ENCODE peak calls at places on chromosomes 4 and X, in five cellular contexts. One of them, this sample, is unnamed.
A peak's percentile ranks its signal among the peaks of the same experiment; 100 is the strongest.

GRCh38 chrX:129932792-129933321 is 26.9 kb downstream of the UTP14A start:
- DNase-seq in IMR-90: no peak
- DNase-seq in mesenchymal stem cell: peak; percentile 15
- DNase-seq in neuronal stem cell: no peak
- DNase-seq in H1: no peak
- DNase-seq in this sample: peak; percentile 35

GRCh38 chrX:14362731-14363130 is 166.6 kb upstream of the GLRA2 start:
- DNase-seq in IMR-90: no peak
- DNase-seq in mesenchymal stem cell: no peak
- DNase-seq in neuronal stem cell: no peak
- DNase-seq in H1: no peak
- DNase-seq in this sample: no peak

GRCh38 chr4:126592088-126592487 is 1040.7 kb upstream of the INTU start:
- DNase-seq in IMR-90: peak; percentile 28
- DNase-seq in mesenchymal stem cell: peak; percentile 13
- DNase-seq in neuronal stem cell: no peak
- DNase-seq in H1: no peak
- DNase-seq in this sample: no peak

GRCh38 chr4:137892134-137892533 is 350.0 kb downstream of the SLC7A11 start:
- DNase-seq in IMR-90: peak; percentile 78
- DNase-seq in mesenchymal stem cell: peak; percentile 54
- DNase-seq in neuronal stem cell: no peak
- DNase-seq in H1: no peak
- DNase-seq in this sample: no peak

GRCh38 chr4:136319789-136320470 is 1212.4 kb downstream of the PCDH18 start:
- DNase-seq in IMR-90: peak; percentile 49
- DNase-seq in mesenchymal stem cell: no peak
- DNase-seq in neuronal stem cell: no peak
- DNase-seq in H1: no peak
- DNase-seq in this sample: no peak

GRCh38 chrX:27987862-27988646 is 6.8 kb upstream of the DCAF8L1 start:
- DNase-seq in IMR-90: no peak
- DNase-seq in mesenchymal stem cell: no peak
- DNase-seq in neuronal stem cell: no peak
- DNase-seq in H1: no peak
- DNase-seq in this sample: no peak

GRCh38 chrX:102341867-102342266 is 94.9 kb downstream of the NXF2 start:
- DNase-seq in IMR-90: no peak
- DNase-seq in mesenchymal stem cell: no peak
- DNase-seq in neuronal stem cell: no peak
- DNase-seq in H1: no peak
- DNase-seq in this sample: no peak

GRCh38 chrX:26925088-26925487 is 538.1 kb downstream of the PPP4R3C start:
- DNase-seq in IMR-90: no peak
- DNase-seq in mesenchymal stem cell: peak; percentile 18
- DNase-seq in neuronal stem cell: no peak
- DNase-seq in H1: no peak
- DNase-seq in this sample: no peak

GRCh38 chr4:111362891-111363290 is 740.0 kb upstream of the PITX2 start:
- DNase-seq in IMR-90: peak; percentile 35
- DNase-seq in mesenchymal stem cell: peak; percentile 20
- DNase-seq in neuronal stem cell: no peak
- DNase-seq in H1: no peak
- DNase-seq in this sample: no peak

GRCh38 chr4:113383111-113383785 is 333.8 kb downstream of the ANK2 start:
- DNase-seq in IMR-90: peak; percentile 67
- DNase-seq in mesenchymal stem cell: peak; percentile 33
- DNase-seq in neuronal stem cell: no peak
- DNase-seq in H1: no peak
- DNase-seq in this sample: no peak

GRCh38 chr4:11297201-11297600 is 131.5 kb downstream of the HS3ST1 start:
- DNase-seq in IMR-90: no peak
- DNase-seq in mesenchymal stem cell: no peak
- DNase-seq in neuronal stem cell: no peak
- DNase-seq in H1: no peak
- DNase-seq in this sample: no peak

GRCh38 chr4:140252144-140252741 is 98.3 kb upstream of the MAML3 start:
- DNase-seq in IMR-90: no peak
- DNase-seq in mesenchymal stem cell: no peak
- DNase-seq in neuronal stem cell: no peak
- DNase-seq in H1: peak; percentile 66
- DNase-seq in this sample: peak; percentile 64

GRCh38 chrX:72604705-72605104 is 32.1 kb upstream of the HDAC8 start:
- DNase-seq in IMR-90: no peak
- DNase-seq in mesenchymal stem cell: no peak
- DNase-seq in neuronal stem cell: no peak
- DNase-seq in H1: no peak
- DNase-seq in this sample: no peak

GRCh38 chr4:147494301-147494700 is 13.4 kb downstream of the EDNRA start:
- DNase-seq in IMR-90: no peak
- DNase-seq in mesenchymal stem cell: no peak
- DNase-seq in neuronal stem cell: no peak
- DNase-seq in H1: no peak
- DNase-seq in this sample: no peak

GRCh38 chr4:36207808-36208207 is 36.5 kb downstream of the ARAP2 start:
- DNase-seq in IMR-90: no peak
- DNase-seq in mesenchymal stem cell: no peak
- DNase-seq in neuronal stem cell: no peak
- DNase-seq in H1: no peak
- DNase-seq in this sample: no peak

GRCh38 chrX:143661286-143661685 is 25.4 kb upstream of the SLITRK4 start:
- DNase-seq in IMR-90: no peak
- DNase-seq in mesenchymal stem cell: no peak
- DNase-seq in neuronal stem cell: peak; percentile 3
- DNase-seq in H1: no peak
- DNase-seq in this sample: no peak

GRCh38 chrX:141632124-141632523 is 42.6 kb downstream of the SPANXA2 start:
- DNase-seq in IMR-90: no peak
- DNase-seq in mesenchymal stem cell: no peak
- DNase-seq in neuronal stem cell: no peak
- DNase-seq in H1: no peak
- DNase-seq in this sample: no peak

GRCh38 chr4:145486603-145487002 is 5.0 kb downstream of the SMAD1 start:
- DNase-seq in IMR-90: no peak
- DNase-seq in mesenchymal stem cell: no peak
- DNase-seq in neuronal stem cell: no peak
- DNase-seq in H1: no peak
- DNase-seq in this sample: no peak

GRCh38 chrX:154051210-154051810 is 31.6 kb upstream of the IRAK1 start:
- DNase-seq in IMR-90: peak; percentile 59
- DNase-seq in mesenchymal stem cell: peak; percentile 66
- DNase-seq in neuronal stem cell: peak; percentile 24
- DNase-seq in H1: peak; percentile 65
- DNase-seq in this sample: peak; percentile 49

GRCh38 chr4:152083348-152083747 is 322.5 kb upstream of the GATB start:
- DNase-seq in IMR-90: no peak
- DNase-seq in mesenchymal stem cell: no peak
- DNase-seq in neuronal stem cell: no peak
- DNase-seq in H1: no peak
- DNase-seq in this sample: no peak

GRCh38 chrX:96052078-96052477 is 632.6 kb upstream of the DIAPH2 start:
- DNase-seq in IMR-90: no peak
- DNase-seq in mesenchymal stem cell: no peak
- DNase-seq in neuronal stem cell: no peak
- DNase-seq in H1: no peak
- DNase-seq in this sample: no peak

GRCh38 chr4:145939241-145939640 is 618 bp upstream of the ZNF827 start:
- DNase-seq in IMR-90: peak; percentile 26
- DNase-seq in mesenchymal stem cell: peak; percentile 27
- DNase-seq in neuronal stem cell: no peak
- DNase-seq in H1: no peak
- DNase-seq in this sample: no peak

GRCh38 chr4:188037003-188037713 is 41.6 kb downstream of the ZFP42 start:
- DNase-seq in IMR-90: no peak
- DNase-seq in mesenchymal stem cell: no peak
- DNase-seq in neuronal stem cell: no peak
- DNase-seq in H1: no peak
- DNase-seq in this sample: no peak

GRCh38 chrX:7828594-7828993 is 14.4 kb upstream of the VCX start:
- DNase-seq in IMR-90: no peak
- DNase-seq in mesenchymal stem cell: no peak
- DNase-seq in neuronal stem cell: no peak
- DNase-seq in H1: no peak
- DNase-seq in this sample: no peak

GRCh38 chrX:56031409-56031808 is 200.7 kb upstream of the KLF8 start:
- DNase-seq in IMR-90: no peak
- DNase-seq in mesenchymal stem cell: no peak
- DNase-seq in neuronal stem cell: no peak
- DNase-seq in H1: no peak
- DNase-seq in this sample: no peak

GRCh38 chrX:56029188-56029587 is 203.0 kb upstream of the KLF8 start:
- DNase-seq in IMR-90: no peak
- DNase-seq in mesenchymal stem cell: no peak
- DNase-seq in neuronal stem cell: no peak
- DNase-seq in H1: no peak
- DNase-seq in this sample: no peak

GRCh38 chrX:56025872-56026571 is 206.1 kb upstream of the KLF8 start:
- DNase-seq in IMR-90: no peak
- DNase-seq in mesenchymal stem cell: no peak
- DNase-seq in neuronal stem cell: no peak
- DNase-seq in H1: no peak
- DNase-seq in this sample: no peak

GRCh38 chrX:56026816-56027215 is 205.3 kb upstream of the KLF8 start:
- DNase-seq in IMR-90: no peak
- DNase-seq in mesenchymal stem cell: no peak
- DNase-seq in neuronal stem cell: no peak
- DNase-seq in H1: no peak
- DNase-seq in this sample: no peak

DNA sequence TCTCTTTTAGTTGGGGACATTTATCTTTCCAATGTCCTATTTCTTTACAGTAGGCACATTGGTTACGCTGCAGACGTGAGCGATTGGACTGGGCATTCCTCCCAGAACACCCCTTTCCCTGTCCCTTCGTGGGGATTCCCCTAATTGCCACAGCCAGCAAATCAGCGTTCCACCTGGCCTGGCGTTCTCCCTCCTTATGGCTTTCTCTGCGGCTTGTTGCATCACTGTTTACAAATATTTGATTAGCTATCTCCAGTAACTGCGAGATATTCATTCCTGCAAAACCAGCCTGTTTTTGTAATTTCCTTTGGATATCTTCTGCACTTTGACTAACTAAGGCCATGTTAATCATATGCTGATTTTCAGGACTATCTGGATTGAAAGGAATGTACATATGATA is 202.5 kb upstream of the KLF8 start:
- DNase-seq in IMR-90: no peak
- DNase-seq in mesenchymal stem cell: no peak
- DNase-seq in neuronal stem cell: no peak
- DNase-seq in H1: no peak
- DNase-seq in this sample: no peak
- H4K91ac ChIP-seq in IMR-90: no peak overlapping the region
- H4K91ac ChIP-seq in mesenchymal stem cell: no peak overlapping the region
- H4K91ac ChIP-seq in neuronal stem cell: no peak overlapping the region
- H4K91ac ChIP-seq in H1: no peak overlapping the region
- H4K91ac ChIP-seq in this sample: no peak overlapping the region

GRCh38 chrX:134546187-134546586 is 86.2 kb downstream of the HPRT1 start:
- DNase-seq in IMR-90: no peak
- DNase-seq in mesenchymal stem cell: no peak
- DNase-seq in neuronal stem cell: no peak
- DNase-seq in H1: no peak
- DNase-seq in this sample: no peak
- H2AK5ac ChIP-seq in IMR-90: no peak overlapping the region
- H2AK5ac ChIP-seq in mesenchymal stem cell: no peak overlapping the region
- H2AK5ac ChIP-seq in neuronal stem cell: no peak overlapping the region
- H2AK5ac ChIP-seq in H1: no peak overlapping the region
- H2AK5ac ChIP-seq in this sample: no peak overlapping the region

DNA sequence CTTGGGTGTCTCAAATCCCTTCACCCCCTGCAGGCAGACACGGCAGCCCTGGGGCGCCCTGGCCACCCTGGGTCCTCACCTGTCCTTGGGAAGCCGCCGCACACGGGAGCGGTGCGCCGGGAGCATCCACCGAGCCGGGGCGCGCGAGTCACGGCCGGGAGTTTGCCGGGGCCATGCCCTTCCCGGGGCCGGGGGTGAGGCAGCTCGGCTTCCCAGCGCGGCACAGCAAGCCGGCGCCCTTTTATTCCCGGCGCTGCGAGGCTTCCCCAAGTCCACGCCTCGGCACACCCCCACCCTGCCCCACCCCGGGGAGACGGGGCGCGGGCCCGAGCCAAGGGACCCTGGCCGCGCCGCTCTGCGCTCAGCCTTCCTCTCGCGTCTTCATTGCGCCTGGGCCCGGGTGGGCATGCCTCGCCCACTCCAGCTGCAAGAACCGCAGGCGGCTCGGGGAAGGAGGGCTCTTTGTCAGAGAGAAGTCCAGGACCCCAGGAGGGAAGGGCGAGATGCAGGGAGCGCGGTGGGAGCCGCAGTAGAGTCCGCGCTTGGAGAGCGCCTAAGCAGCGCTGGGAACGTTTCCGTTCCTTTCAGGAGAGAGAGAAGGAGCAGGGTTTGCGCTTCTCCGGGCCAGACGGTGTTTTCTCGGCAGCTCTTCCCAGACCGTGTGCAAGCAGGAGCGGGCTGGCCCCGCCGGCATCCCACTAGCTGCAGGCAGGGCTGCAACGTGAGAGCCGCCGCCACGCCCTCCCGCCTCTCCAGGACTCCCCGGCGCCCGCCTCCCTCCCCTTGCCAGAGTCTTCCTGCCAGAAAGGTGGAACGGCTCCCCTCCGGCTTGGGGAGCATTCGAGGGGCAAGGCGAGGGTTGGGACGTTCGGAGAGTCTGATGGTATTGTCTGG is at the start of gene MXRA5:
- DNase-seq in IMR-90: peak; percentile 11
- DNase-seq in mesenchymal stem cell: peak; percentile 60
- DNase-seq in neuronal stem cell: peak; percentile 21
- DNase-seq in H1: peak; percentile 59
- DNase-seq in this sample: peak; percentile 76
- H3K4ac ChIP-seq in IMR-90: no peak within 1 kb of the TSS
- H3K4ac ChIP-seq in mesenchymal stem cell: peak within 1 kb of the TSS; percentile 17
- H3K4ac ChIP-seq in neuronal stem cell: no peak within 1 kb of the TSS
- H3K4ac ChIP-seq in H1: no peak within 1 kb of the TSS
- H3K4ac ChIP-seq in this sample: no peak within 1 kb of the TSS

DNA sequence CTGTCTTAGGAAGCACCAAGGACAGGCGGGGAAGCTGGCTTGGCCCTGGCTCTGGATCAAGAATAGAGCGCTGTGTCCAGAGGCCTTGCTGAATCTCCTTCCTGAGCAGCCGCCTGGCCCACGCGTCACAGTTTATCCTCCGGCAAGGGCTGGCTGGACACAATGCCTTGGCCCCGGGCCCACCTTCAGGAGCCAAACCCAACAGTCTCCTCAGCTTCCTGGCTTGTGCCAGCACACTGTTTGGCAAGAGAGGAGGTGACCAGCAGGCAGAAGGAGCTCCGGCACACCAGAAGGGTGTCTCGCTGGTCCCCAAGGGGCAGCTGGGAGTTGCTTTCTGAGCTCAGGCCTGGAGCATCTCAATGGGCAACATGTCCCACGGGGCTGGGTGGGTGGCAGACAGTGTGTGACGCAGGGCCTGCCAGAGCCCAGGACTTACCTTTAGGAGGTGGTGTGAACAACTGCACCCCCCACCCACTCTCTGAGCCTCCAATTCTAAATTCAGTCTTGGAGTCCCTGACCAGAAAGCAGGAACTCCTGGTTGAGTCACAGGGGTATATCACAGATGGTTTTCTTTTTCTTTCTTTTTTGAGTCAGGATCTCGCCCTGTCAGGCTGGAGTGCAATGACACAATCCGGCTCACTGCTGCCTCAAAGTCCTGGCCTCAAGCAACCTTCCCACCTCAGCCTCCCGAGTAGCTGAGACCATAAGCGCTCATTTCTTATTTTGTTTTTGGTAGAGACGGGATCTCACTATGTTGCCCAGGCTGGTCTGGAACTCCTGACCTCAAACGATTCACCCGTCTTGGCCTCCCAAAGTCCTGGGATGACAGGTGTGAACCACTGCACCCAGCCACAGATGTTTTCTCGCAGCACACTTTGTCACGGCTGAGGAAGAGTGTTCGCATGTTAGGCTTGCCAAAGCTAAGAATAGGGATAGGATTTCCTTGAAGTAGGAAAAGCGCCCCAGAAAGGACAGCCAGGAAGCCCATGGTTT is 361.2 kb downstream of the BCOR start:
- DNase-seq in IMR-90: peak; percentile 75
- DNase-seq in mesenchymal stem cell: peak; percentile 28
- DNase-seq in neuronal stem cell: no peak
- DNase-seq in H1: no peak
- DNase-seq in this sample: no peak
- H4K91ac ChIP-seq in IMR-90: peak overlapping the region; percentile 60
- H4K91ac ChIP-seq in mesenchymal stem cell: peak overlapping the region; percentile 11
- H4K91ac ChIP-seq in neuronal stem cell: no peak overlapping the region
- H4K91ac ChIP-seq in H1: no peak overlapping the region
- H4K91ac ChIP-seq in this sample: no peak overlapping the region

This sample was measured in H9.